ENCODE peak calls at places on chromosomes 11 and 22, in six cellular contexts. P, J, X, I, Y and M are unnamed samples. For H3K4me1, the result is how much of the 10 kb centered on the place peaks cover.

GRCh38 chr11:69232821-69233760 is 60.9 kb upstream of the MYEOV start:
- DNase-seq in P (peak), J (no peak), X (no peak), I (no peak), Y (peak), M (peak)

GRCh38 chr11:80241766-80242165 is 800.9 kb upstream of the TENM4 start:
- DNase-seq in P (no peak), J (no peak), X (no peak), I (no peak), Y (no peak), M (no peak)

GRCh38 chr22:38924197-38924952 is 33.0 kb upstream of the APOBEC3A start:
- DNase-seq in P (no peak), J (no peak), X (no peak), I (no peak), Y (peak), M (peak)

GRCh38 chr11:72111803-72112540 is 523 bp downstream of the ANAPC15 start:
- DNase-seq in P (peak), J (peak), X (peak), I (peak), Y (peak), M (peak)

GRCh38 chr22:26172389-26172990 is 3.2 kb downstream of the SEZ6L start:
- DNase-seq in P (no peak), J (no peak), X (no peak), I (no peak), Y (no peak), M (peak)

GRCh38 chr11:86068138-86068861 is 584 bp downstream of the PICALM start:
- DNase-seq in P (peak), J (peak), X (peak), I (peak), Y (peak), M (peak)

GRCh38 chr22:19764636-19765476 is 4.3 kb downstream of the TBX1 start:
- DNase-seq in P (no peak), J (no peak), X (no peak), I (no peak), Y (no peak), M (no peak)

GRCh38 chr11:76613901-76614300 is 56.6 kb downstream of the LRRC32 start:
- DNase-seq in P (no peak), J (no peak), X (no peak), I (no peak), Y (peak), M (no peak)

GRCh38 chr11:125084057-125084416 is 20.9 kb downstream of the SLC37A2 start:
- DNase-seq in P (no peak), J (no peak), X (no peak), I (no peak), Y (no peak), M (peak)

GRCh38 chr11:9206496-9206895 is 58.7 kb downstream of the DENND5A start:
- DNase-seq in P (no peak), J (no peak), X (no peak), I (no peak), Y (no peak), M (no peak)

GRCh38 chr11:12007769-12008737 is at the start of gene DKK3:
- DNase-seq in P (peak), J (no peak), X (peak), I (no peak), Y (no peak), M (no peak)

GRCh38 chr11:102518296-102519094 is 12.1 kb downstream of the MMP7 start:
- DNase-seq in P (no peak), J (no peak), X (no peak), I (no peak), Y (no peak), M (no peak)

GRCh38 chr11:129061466-129062194 is 119.0 kb upstream of the TP53AIP1 start:
- DNase-seq in P (no peak), J (no peak), X (no peak), I (no peak), Y (no peak), M (no peak)

GRCh38 chr11:31798057-31799035 is 12.8 kb downstream of the PAX6 start:
- DNase-seq in P (no peak), J (no peak), X (peak), I (no peak), Y (no peak), M (no peak)

GRCh38 chr11:128603752-128604472 is 16.6 kb upstream of the ETS1 start:
- DNase-seq in P (no peak), J (no peak), X (no peak), I (no peak), Y (no peak), M (no peak)

GRCh38 chr11:77793972-77794371 is 26.6 kb downstream of the RSF1 start:
- DNase-seq in P (no peak), J (no peak), X (no peak), I (no peak), Y (no peak), M (peak)

GRCh38 chr22:46968359-46968740 is 205.9 kb downstream of the TBC1D22A start:
- DNase-seq in P (peak), J (no peak), X (no peak), I (no peak), Y (no peak), M (no peak)

GRCh38 chr11:22407899-22408298 is 69.7 kb downstream of the SLC17A6 start:
- DNase-seq in P (no peak), J (no peak), X (no peak), I (no peak), Y (no peak), M (no peak)

GRCh38 chr11:7589861-7590260 is 76.1 kb downstream of the PPFIBP2 start:
- DNase-seq in P (no peak), J (no peak), X (no peak), I (no peak), Y (no peak), M (no peak)

GRCh38 chr11:39777035-39777434 is 1682.4 kb downstream of the LRRC4C start:
- DNase-seq in P (no peak), J (no peak), X (no peak), I (no peak), Y (no peak), M (no peak)

GRCh38 chr11:29629281-29629680 is 387.5 kb downstream of the KCNA4 start:
- DNase-seq in P (no peak), J (no peak), X (no peak), I (no peak), Y (no peak), M (no peak)

GRCh38 chr22:19641254-19641982 is 72.9 kb upstream of the SEPTIN5 start:
- DNase-seq in P (no peak), J (no peak), X (no peak), I (no peak), Y (no peak), M (peak)

GRCh38 chr11:94678901-94679300 is 89.3 kb upstream of the AMOTL1 start:
- DNase-seq in P (no peak), J (no peak), X (no peak), I (no peak), Y (no peak), M (no peak)

GRCh38 chr11:94675788-94676187 is 92.4 kb upstream of the AMOTL1 start:
- DNase-seq in P (no peak), J (no peak), X (no peak), I (no peak), Y (no peak), M (no peak)

GRCh38 chr11:94675239-94675638 is 92.9 kb upstream of the AMOTL1 start:
- DNase-seq in P (no peak), J (no peak), X (no peak), I (no peak), Y (no peak), M (no peak)

GRCh38 chr11:94678236-94678635 is 89.9 kb upstream of the AMOTL1 start:
- DNase-seq in P (no peak), J (no peak), X (no peak), I (no peak), Y (no peak), M (no peak)

DNA sequence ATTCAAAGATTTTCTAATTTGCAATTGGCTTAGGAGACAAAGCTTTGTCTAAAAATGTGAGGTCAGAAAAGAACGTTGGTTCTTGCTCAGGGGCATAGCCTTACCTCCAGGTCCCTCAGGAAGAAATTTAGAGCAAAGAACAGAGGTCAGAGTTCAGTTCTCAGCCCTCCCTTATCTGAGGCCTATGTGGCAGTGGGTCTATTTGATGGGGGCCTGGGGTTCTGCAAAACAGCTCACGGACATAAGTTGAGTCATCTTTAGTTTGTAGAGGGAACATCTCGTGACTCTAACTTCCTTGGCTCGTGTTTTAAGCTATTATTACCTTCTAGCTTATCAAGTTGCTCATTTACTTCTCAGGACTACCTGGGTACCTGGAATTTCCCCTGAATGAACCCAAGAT is 91.4 kb upstream of the AMOTL1 start:
- DNase-seq in P (no peak), J (no peak), X (no peak), I (no peak), Y (no peak), M (peak)
- H3K4me1 ChIP-seq in P (under half), J (under half), X (under half), I (under half), Y (under half), M (under half)

GRCh38 chr22:32474635-32475427 is at the start of gene FBXO7:
- DNase-seq in P (peak), J (peak), X (peak), I (peak), Y (peak), M (peak)

GRCh38 chr22:32475428-32476010 is 908 bp downstream of the FBXO7 start:
- DNase-seq in P (peak), J (peak), X (no peak), I (peak), Y (peak), M (no peak)

GRCh38 chr22:32476804-32477203 is 2.2 kb downstream of the FBXO7 start:
- DNase-seq in P (no peak), J (no peak), X (no peak), I (no peak), Y (no peak), M (no peak)

GRCh38 chr22:32476286-32476685 is 1.7 kb downstream of the FBXO7 start:
- DNase-seq in P (no peak), J (no peak), X (no peak), I (no peak), Y (no peak), M (no peak)

GRCh38 chr22:32473388-32473952 is 1.1 kb upstream of the FBXO7 start:
- DNase-seq in P (peak), J (peak), X (no peak), I (no peak), Y (no peak), M (no peak)
- H3K4me3 ChIP-seq in P (peak), J (no peak), X (peak), I (peak), Y (peak), M (peak)

DNA sequence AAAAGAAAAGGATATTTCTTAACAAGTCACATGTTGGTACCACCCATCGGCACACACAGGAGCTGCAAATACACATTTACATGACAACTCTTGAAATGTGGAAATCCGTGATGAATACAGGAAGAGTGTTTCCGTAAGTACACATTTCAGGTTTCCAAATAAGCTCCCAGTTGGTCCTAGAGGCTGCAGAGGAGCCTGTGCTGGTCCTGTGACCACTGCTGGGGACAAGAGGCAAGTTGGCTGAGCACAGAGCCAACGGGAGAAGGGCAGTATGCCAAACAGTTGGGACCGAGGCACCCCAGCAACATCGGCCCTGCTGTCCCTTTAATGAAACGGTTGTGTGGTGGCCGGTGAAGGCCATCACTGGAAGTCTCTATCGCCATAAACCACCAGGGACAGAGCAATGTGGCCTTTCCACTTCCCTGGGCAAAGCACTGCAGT is 38.5 kb upstream of the ARFGAP3 start:
- DNase-seq in P (no peak), J (no peak), X (no peak), I (no peak), Y (no peak), M (no peak)
- H3K4me1 ChIP-seq in P (under half), J (under half), X (half or more), I (under half), Y (under half), M (under half)

GRCh38 chr22:37484115-37485005 is 1.8 kb downstream of the MFNG start:
- DNase-seq in P (peak), J (peak), X (peak), I (peak), Y (peak), M (no peak)

GRCh38 chr22:37485006-37485713 is 1.0 kb downstream of the MFNG start:
- DNase-seq in P (peak), J (peak), X (no peak), I (peak), Y (peak), M (no peak)

GRCh38 chr22:37487129-37487528 is 945 bp upstream of the MFNG start:
- DNase-seq in P (no peak), J (no peak), X (no peak), I (no peak), Y (no peak), M (no peak)

GRCh38 chr22:37486224-37486845 is at the start of gene MFNG:
- DNase-seq in P (peak), J (peak), X (peak), I (peak), Y (peak), M (peak)

GRCh38 chr22:37485714-37486223 is 415 bp downstream of the MFNG start:
- DNase-seq in P (no peak), J (no peak), X (no peak), I (peak), Y (no peak), M (no peak)
- H3K4me3 ChIP-seq in P (peak), J (peak), X (peak), I (peak), Y (peak), M (peak)

DNA sequence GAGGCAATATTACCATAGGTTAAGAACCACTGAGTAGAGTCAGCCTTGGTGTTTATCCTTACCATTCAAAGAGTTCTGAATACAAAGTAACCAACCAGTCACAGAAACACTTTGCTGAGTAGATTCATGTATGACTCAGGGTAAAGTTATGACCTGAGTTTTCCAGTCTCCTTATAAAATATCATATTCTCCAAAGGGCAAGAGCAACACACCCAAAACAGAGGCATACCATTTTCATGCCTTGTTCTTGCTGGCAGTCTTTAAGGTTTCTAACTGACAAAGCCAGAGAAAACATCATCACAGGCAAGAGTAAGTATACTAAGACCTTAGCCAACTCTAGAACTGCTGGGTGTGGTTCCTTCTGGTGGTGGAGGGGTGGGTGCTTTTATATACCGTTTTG is 3.2 kb downstream of the ATL3 start:
- DNase-seq in P (no peak), J (no peak), X (no peak), I (no peak), Y (no peak), M (no peak)
- H3K4me1 ChIP-seq in P (under half), J (under half), X (under half), I (under half), Y (half or more), M (under half)

GRCh38 chr11:68043349-68044144 is 4.7 kb downstream of the TCIRG1 start:
- DNase-seq in P (peak), J (no peak), X (peak), I (no peak), Y (no peak), M (peak)
- H3K4me3 ChIP-seq in P (no peak), J (no peak), X (no peak), I (no peak), Y (no peak), M (no peak)

DNA sequence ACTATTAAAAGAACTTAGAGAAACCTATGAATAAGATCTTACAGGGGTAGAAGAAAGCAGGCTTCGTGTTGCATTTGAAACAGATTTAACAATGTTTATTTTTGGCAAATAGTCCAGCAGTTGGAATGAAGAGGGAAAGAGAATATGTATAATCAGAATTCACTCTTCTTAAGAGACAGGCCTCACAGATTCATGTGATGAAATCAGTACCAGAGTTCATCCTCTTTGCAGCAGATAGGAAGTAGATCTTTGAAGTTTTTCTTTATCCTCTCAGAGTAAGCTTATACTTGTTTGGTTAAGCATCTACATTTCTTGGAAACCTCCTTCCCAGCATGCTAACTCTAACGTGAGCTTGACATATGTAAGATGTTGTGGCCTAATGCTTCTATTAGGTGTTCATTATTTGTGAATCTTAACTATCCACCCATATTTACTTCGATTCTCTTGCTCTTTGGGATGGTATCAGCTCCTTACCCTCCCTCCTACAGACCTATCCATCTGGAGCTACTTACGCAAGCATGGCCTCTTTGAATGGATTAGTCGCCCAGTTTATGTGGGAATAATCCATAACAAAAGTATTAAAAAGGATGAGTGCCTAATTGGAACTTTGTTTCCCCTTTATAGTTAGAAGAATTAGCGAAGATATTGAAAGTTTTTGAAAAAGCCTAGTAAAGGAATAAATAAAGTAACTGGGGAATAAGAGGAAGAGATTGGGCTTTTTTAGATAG is 80.1 kb downstream of the PRMT3 start:
- DNase-seq in P (no peak), J (no peak), X (no peak), I (no peak), Y (no peak), M (no peak)
- H3K4me1 ChIP-seq in P (under half), J (under half), X (under half), I (under half), Y (under half), M (under half)